ENCODE peak calls at places on chromosomes 4 and X, in four cellular contexts. One of them, this sample, is unnamed.

GRCh38 chr4:49044270-49044669 is 58.2 kb downstream of the CWH43 start:
- DNase-seq in brain microvascular endothelial cell: no peak
- DNase-seq in heart right ventricle: no peak
- DNase-seq in HFFc6: no peak
- DNase-seq in this sample: no peak

GRCh38 chr4:170391066-170391754 is 301.5 kb upstream of the AADAT start:
- DNase-seq in heart right ventricle: no peak
- DNase-seq in HFFc6: no peak
- DNase-seq in brain microvascular endothelial cell: peak; percentile 79
- DNase-seq in this sample: peak; percentile 93

GRCh38 chrX:123223859-123224258 is 39.8 kb downstream of the GRIA3 start:
- DNase-seq in HFFc6: no peak
- DNase-seq in heart right ventricle: no peak
- DNase-seq in brain microvascular endothelial cell: no peak
- DNase-seq in this sample: no peak

GRCh38 chr4:107853444-107854325 is 29.0 kb downstream of the SGMS2 start:
- DNase-seq in HFFc6: peak; percentile 13
- DNase-seq in brain microvascular endothelial cell: peak; percentile 73
- DNase-seq in heart right ventricle: no peak
- DNase-seq in this sample: peak; percentile 59

GRCh38 chr4:101232074-101232776 is 115.1 kb downstream of the PPP3CA start:
- DNase-seq in heart right ventricle: no peak
- DNase-seq in HFFc6: peak; percentile 67
- DNase-seq in brain microvascular endothelial cell: peak; percentile 90
- DNase-seq in this sample: peak; percentile 72

GRCh38 chr4:173231916-173232315 is 63.3 kb downstream of the GALNT7 start:
- DNase-seq in heart right ventricle: no peak
- DNase-seq in HFFc6: no peak
- DNase-seq in brain microvascular endothelial cell: no peak
- DNase-seq in this sample: no peak

GRCh38 chr4:5118091-5118786 is 67.0 kb downstream of the STK32B start:
- DNase-seq in heart right ventricle: no peak
- DNase-seq in HFFc6: no peak
- DNase-seq in brain microvascular endothelial cell: no peak
- DNase-seq in this sample: peak; percentile 17

GRCh38 chr4:154471924-154472323 is 19.7 kb downstream of the DCHS2 start:
- DNase-seq in HFFc6: no peak
- DNase-seq in heart right ventricle: no peak
- DNase-seq in brain microvascular endothelial cell: no peak
- DNase-seq in this sample: no peak

GRCh38 chrX:69010339-69010738 is 154.9 kb downstream of the PJA1 start:
- DNase-seq in HFFc6: no peak
- DNase-seq in heart right ventricle: no peak
- DNase-seq in brain microvascular endothelial cell: no peak
- DNase-seq in this sample: no peak

GRCh38 chrX:9352683-9353430 is 112.0 kb upstream of the TBL1X start:
- DNase-seq in brain microvascular endothelial cell: peak; percentile 32
- DNase-seq in HFFc6: peak; percentile 37
- DNase-seq in heart right ventricle: no peak
- DNase-seq in this sample: no peak

GRCh38 chrX:154991039-154991438 is 31.5 kb downstream of the F8 start:
- DNase-seq in heart right ventricle: no peak
- DNase-seq in HFFc6: no peak
- DNase-seq in brain microvascular endothelial cell: no peak
- DNase-seq in this sample: no peak

GRCh38 chr4:172392741-172393140 is 579.5 kb downstream of the GALNTL6 start:
- DNase-seq in heart right ventricle: no peak
- DNase-seq in HFFc6: no peak
- DNase-seq in brain microvascular endothelial cell: no peak
- DNase-seq in this sample: no peak

GRCh38 chr4:122224348-122224747 is 72.2 kb downstream of the BLTP1 start:
- DNase-seq in heart right ventricle: no peak
- DNase-seq in HFFc6: no peak
- DNase-seq in brain microvascular endothelial cell: peak; percentile 31
- DNase-seq in this sample: no peak

GRCh38 chr4:80179637-80180161 is 17.6 kb upstream of the PRDM8 start:
- DNase-seq in HFFc6: no peak
- DNase-seq in brain microvascular endothelial cell: no peak
- DNase-seq in heart right ventricle: no peak
- DNase-seq in this sample: no peak

GRCh38 chr4:69748176-69748575 is 12.2 kb downstream of the SULT1B1 start:
- DNase-seq in brain microvascular endothelial cell: no peak
- DNase-seq in HFFc6: no peak
- DNase-seq in heart right ventricle: no peak
- DNase-seq in this sample: peak; percentile 58

GRCh38 chr4:1855334-1856070 is 454 bp downstream of the LETM1 start:
- DNase-seq in brain microvascular endothelial cell: no peak
- DNase-seq in heart right ventricle: peak; percentile 47
- DNase-seq in HFFc6: no peak
- DNase-seq in this sample: no peak

GRCh38 chrX:11367609-11368430 is 74.6 kb downstream of the AMELX start:
- DNase-seq in HFFc6: no peak
- DNase-seq in brain microvascular endothelial cell: peak; percentile 15
- DNase-seq in heart right ventricle: no peak
- DNase-seq in this sample: no peak

GRCh38 chrX:36434521-36434920 is 515.0 kb downstream of the CFAP47 start:
- DNase-seq in HFFc6: no peak
- DNase-seq in brain microvascular endothelial cell: no peak
- DNase-seq in heart right ventricle: no peak
- DNase-seq in this sample: no peak

GRCh38 chr4:65367306-65367705 is 303.0 kb downstream of the EPHA5 start:
- DNase-seq in HFFc6: no peak
- DNase-seq in heart right ventricle: no peak
- DNase-seq in brain microvascular endothelial cell: peak; percentile 19
- DNase-seq in this sample: peak; percentile 13

GRCh38 chr4:3442959-3443749 is 1.4 kb downstream of the HGFAC start:
- DNase-seq in HFFc6: no peak
- DNase-seq in heart right ventricle: peak; percentile 54
- DNase-seq in brain microvascular endothelial cell: no peak
- DNase-seq in this sample: peak; percentile 15

GRCh38 chr4:142079951-142080350 is 443.6 kb downstream of the IL15 start:
- DNase-seq in brain microvascular endothelial cell: no peak
- DNase-seq in heart right ventricle: no peak
- DNase-seq in HFFc6: no peak
- DNase-seq in this sample: peak; percentile 31

GRCh38 chr4:146119845-146120404 is 55.6 kb upstream of the LSM6 start:
- DNase-seq in heart right ventricle: no peak
- DNase-seq in HFFc6: no peak
- DNase-seq in brain microvascular endothelial cell: no peak
- DNase-seq in this sample: no peak

GRCh38 chrX:132651411-132652086 is 162.7 kb upstream of the MBNL3 start:
- DNase-seq in brain microvascular endothelial cell: no peak
- DNase-seq in heart right ventricle: no peak
- DNase-seq in HFFc6: no peak
- DNase-seq in this sample: no peak

GRCh38 chr4:771464-771863 is 54.5 kb downstream of the CPLX1 start:
- DNase-seq in heart right ventricle: no peak
- DNase-seq in brain microvascular endothelial cell: no peak
- DNase-seq in HFFc6: no peak
- DNase-seq in this sample: no peak

GRCh38 chr4:76689079-76689817 is 208.7 kb downstream of the SOWAHB start:
- DNase-seq in heart right ventricle: peak; percentile 48
- DNase-seq in brain microvascular endothelial cell: no peak
- DNase-seq in HFFc6: peak; percentile 13
- DNase-seq in this sample: peak; percentile 42

GRCh38 chr4:17968721-17969120 is 52.8 kb downstream of the LCORL start:
- DNase-seq in HFFc6: no peak
- DNase-seq in heart right ventricle: no peak
- DNase-seq in brain microvascular endothelial cell: no peak
- DNase-seq in this sample: peak; percentile 50

GRCh38 chrX:19836337-19836736 is 51.1 kb downstream of the SH3KBP1 start:
- DNase-seq in HFFc6: no peak
- DNase-seq in heart right ventricle: no peak
- DNase-seq in brain microvascular endothelial cell: no peak
- DNase-seq in this sample: no peak

GRCh38 chr4:162565730-162566129 is 401.9 kb upstream of the FSTL5 start:
- DNase-seq in heart right ventricle: no peak
- DNase-seq in brain microvascular endothelial cell: no peak
- DNase-seq in HFFc6: no peak
- DNase-seq in this sample: no peak

GRCh38 chr4:144695721-144696120 is 49.8 kb downstream of the HHIP start:
- DNase-seq in brain microvascular endothelial cell: no peak
- DNase-seq in heart right ventricle: no peak
- DNase-seq in HFFc6: no peak
- DNase-seq in this sample: peak; percentile 71

GRCh38 chrX:31199051-31199769 is 127.4 kb upstream of the FTHL17 start:
- DNase-seq in heart right ventricle: no peak
- DNase-seq in brain microvascular endothelial cell: no peak
- DNase-seq in HFFc6: peak; percentile 61
- DNase-seq in this sample: no peak

GRCh38 chrX:72045552-72046277 is 86.0 kb downstream of the RTL5 start:
- DNase-seq in HFFc6: no peak
- DNase-seq in brain microvascular endothelial cell: no peak
- DNase-seq in heart right ventricle: no peak
- DNase-seq in this sample: peak; percentile 89

GRCh38 chr4:136476773-136477172 is 1055.5 kb downstream of the PCDH18 start:
- DNase-seq in heart right ventricle: no peak
- DNase-seq in brain microvascular endothelial cell: no peak
- DNase-seq in HFFc6: no peak
- DNase-seq in this sample: no peak

GRCh38 chr4:138235419-138235952 is 6.7 kb downstream of the SLC7A11 start:
- DNase-seq in HFFc6: peak; percentile 97
- DNase-seq in heart right ventricle: no peak
- DNase-seq in brain microvascular endothelial cell: peak; percentile 55
- DNase-seq in this sample: peak; percentile 75

GRCh38 chrX:140034916-140035315 is 69.6 kb upstream of the CXorf66 start:
- DNase-seq in brain microvascular endothelial cell: no peak
- DNase-seq in HFFc6: no peak
- DNase-seq in heart right ventricle: no peak
- DNase-seq in this sample: no peak
- TF ChIP-seq CTCF in brain microvascular endothelial cell: no peak
- TF ChIP-seq CTCF in HFFc6: peak; percentile 47
- TF ChIP-seq CTCF in heart right ventricle: no peak
- TF ChIP-seq CTCF in this sample: peak; percentile 23

DNA sequence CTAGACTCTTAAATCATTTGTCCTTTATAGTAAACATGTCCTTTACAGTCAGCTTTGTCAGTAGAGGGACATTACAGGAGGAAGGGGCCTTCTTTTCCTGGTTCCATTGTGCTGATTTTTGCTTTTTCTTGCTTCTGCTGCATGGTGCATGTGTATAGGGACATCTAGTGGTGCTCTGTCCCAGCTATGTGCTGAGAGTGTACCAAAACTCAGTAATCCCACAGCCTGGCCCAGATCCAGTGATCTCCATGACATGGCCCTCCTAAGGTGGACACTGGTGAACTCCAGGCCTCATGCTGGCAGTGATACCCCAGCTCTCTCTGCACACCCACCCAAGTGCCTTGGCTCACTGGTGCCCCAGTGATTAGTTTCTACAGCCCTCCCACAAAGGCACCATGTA is 45.2 kb downstream of the MAGEB17 start:
- DNase-seq in heart right ventricle: no peak
- DNase-seq in brain microvascular endothelial cell: peak; percentile 32
- DNase-seq in HFFc6: peak; percentile 25
- DNase-seq in this sample: peak; percentile 1
- TF ChIP-seq CTCF in heart right ventricle: no peak
- TF ChIP-seq CTCF in brain microvascular endothelial cell: peak; percentile 62
- TF ChIP-seq CTCF in HFFc6: peak; percentile 65
- TF ChIP-seq CTCF in this sample: peak; percentile 39

DNA sequence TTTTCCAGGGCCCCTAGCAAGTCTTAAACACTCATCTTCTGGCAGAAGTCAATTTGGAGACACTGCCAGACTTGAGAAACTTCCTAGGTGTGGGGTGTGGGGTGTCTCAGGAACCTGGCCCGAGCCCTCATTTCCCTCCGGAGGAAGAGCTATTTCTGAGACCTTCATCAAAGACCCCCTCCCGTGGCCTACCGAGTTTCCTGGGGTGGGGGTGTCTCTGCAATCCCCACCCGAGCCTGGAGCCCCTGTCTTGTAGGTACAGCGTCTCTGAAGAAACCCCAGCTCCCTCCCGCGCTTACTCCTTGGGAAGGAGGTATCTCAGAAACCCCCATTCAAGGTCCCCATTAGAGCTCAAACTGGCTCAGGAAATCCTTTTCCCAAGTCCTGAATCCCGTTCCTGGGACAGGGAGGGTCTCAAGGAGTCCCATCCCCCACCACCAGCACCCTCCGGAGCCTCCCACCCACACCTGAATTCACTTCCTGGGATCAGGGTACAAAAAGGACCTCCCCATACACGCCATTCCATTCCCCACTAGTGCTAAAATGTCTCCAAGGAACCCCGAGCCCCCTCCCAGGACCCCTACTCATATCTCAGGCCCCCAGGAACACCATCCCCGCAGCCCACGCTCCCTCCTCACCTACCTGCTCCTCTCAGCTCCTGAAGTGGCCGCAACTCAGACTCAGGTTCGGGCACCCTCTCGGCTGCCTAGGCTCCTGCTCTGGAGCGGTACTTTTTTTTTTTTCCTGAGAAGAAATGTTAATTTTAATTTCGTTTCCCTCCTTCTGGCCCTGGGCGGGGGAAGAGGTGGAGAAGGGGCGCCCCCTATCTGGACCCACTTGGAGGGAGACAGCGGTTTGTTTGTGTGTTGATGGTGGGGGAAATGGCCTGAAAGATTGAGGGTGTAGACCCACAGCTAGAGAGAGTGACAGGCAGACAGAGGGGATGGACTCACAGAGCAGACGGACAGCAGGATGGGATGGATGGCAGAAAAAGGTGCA is 1.1 kb downstream of the SLC38A5 start:
- DNase-seq in brain microvascular endothelial cell: no peak
- DNase-seq in heart right ventricle: no peak
- DNase-seq in HFFc6: no peak
- DNase-seq in this sample: no peak
- TF ChIP-seq CTCF in brain microvascular endothelial cell: peak; percentile 34
- TF ChIP-seq CTCF in heart right ventricle: no peak
- TF ChIP-seq CTCF in HFFc6: peak; percentile 26
- TF ChIP-seq CTCF in this sample: peak; percentile 53

GRCh38 chr4:123581802-123582201 is 185.2 kb downstream of the SPRY1 start:
- DNase-seq in HFFc6: no peak
- DNase-seq in brain microvascular endothelial cell: no peak
- DNase-seq in heart right ventricle: no peak
- DNase-seq in this sample: no peak
- TF ChIP-seq CTCF in HFFc6: no peak
- TF ChIP-seq CTCF in brain microvascular endothelial cell: no peak
- TF ChIP-seq CTCF in heart right ventricle: no peak
- TF ChIP-seq CTCF in this sample: no peak

DNA sequence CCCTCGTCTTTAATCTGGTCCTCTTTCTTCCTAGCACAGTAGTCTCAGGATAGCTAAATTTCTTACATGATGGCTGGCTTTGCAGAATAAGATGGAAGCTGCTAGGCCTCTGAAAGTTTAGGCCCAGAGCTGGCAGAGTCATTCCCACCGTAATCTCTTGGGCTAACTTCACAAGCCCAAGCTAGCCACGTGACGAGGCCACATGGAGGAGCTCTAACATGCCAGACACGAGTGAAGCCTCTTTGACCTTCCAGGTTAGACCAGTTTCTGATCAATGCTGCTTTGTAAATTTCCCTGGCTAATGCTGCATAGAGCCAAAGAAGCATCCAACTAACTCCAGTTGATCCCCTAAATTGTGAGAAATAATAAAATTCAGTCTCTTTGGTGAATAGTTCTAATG is 9.5 kb upstream of the CENPE start:
- DNase-seq in brain microvascular endothelial cell: no peak
- DNase-seq in heart right ventricle: no peak
- DNase-seq in HFFc6: no peak
- DNase-seq in this sample: no peak
- TF ChIP-seq CTCF in brain microvascular endothelial cell: peak; percentile 19
- TF ChIP-seq CTCF in heart right ventricle: no peak
- TF ChIP-seq CTCF in HFFc6: no peak
- TF ChIP-seq CTCF in this sample: peak; percentile 29

GRCh38 chr4:92091335-92091734 is 212.4 kb upstream of the GRID2 start:
- DNase-seq in heart right ventricle: no peak
- DNase-seq in HFFc6: no peak
- DNase-seq in brain microvascular endothelial cell: no peak
- DNase-seq in this sample: no peak
- TF ChIP-seq CTCF in heart right ventricle: no peak
- TF ChIP-seq CTCF in HFFc6: no peak
- TF ChIP-seq CTCF in brain microvascular endothelial cell: no peak
- TF ChIP-seq CTCF in this sample: peak; percentile 18

This sample was measured in foreskin keratinocyte.